ENCODE peak calls at places on chromosome 14, in six cellular contexts. W is activated CD4-positive, alpha-beta T cell treated with anti-CD3 and anti-CD28 coated beads for 4 hours; O is DND-41; P is MCF 10A; J is occipital lobe; D is astrocyte of the spinal cord. S is an unnamed sample.

GRCh38 chr14:100015251-100015655 is 50.0 kb upstream of the EVL start:
- DNase-seq in W (no peak), O (no peak), P (no peak), J (no peak), D (no peak), S (no peak)

GRCh38 chr14:23153891-23154796 is 29.3 kb downstream of the SLC7A8 start:
- DNase-seq in W (peak), O (no peak), P (peak), J (peak), D (no peak), S (peak)

GRCh38 chr14:55458800-55459577 is 18.6 kb upstream of the TBPL2 start:
- DNase-seq in W (no peak), O (no peak), P (peak), J (no peak), D (peak), S (peak)

GRCh38 chr14:89926709-89927108 is 27.8 kb downstream of the EFCAB11 start:
- DNase-seq in W (no peak), O (no peak), P (peak), J (no peak), D (peak), S (peak)

GRCh38 chr14:63499701-63500250 is 43.4 kb downstream of the PPP2R5E start:
- DNase-seq in W (no peak), O (no peak), P (peak), J (no peak), D (no peak), S (peak)

GRCh38 chr14:31256534-31257243 is 49.1 kb upstream of the HECTD1 start:
- DNase-seq in W (no peak), O (no peak), P (no peak), J (no peak), D (no peak), S (no peak)

GRCh38 chr14:76348898-76349297 is 27.0 kb upstream of the ESRRB start:
- DNase-seq in W (no peak), O (no peak), P (peak), J (no peak), D (peak), S (no peak)

GRCh38 chr14:64685364-64686130 is 18.7 kb upstream of the PLEKHG3 start:
- DNase-seq in W (no peak), O (no peak), P (no peak), J (no peak), D (no peak), S (no peak)

GRCh38 chr14:55684956-55685584 is 105.1 kb downstream of the KTN1 start:
- DNase-seq in W (no peak), O (no peak), P (no peak), J (no peak), D (no peak), S (no peak)

GRCh38 chr14:91918159-91918883 is 29.2 kb downstream of the FBLN5 start:
- DNase-seq in W (no peak), O (no peak), P (no peak), J (no peak), D (no peak), S (no peak)

GRCh38 chr14:83342590-83342989 is 1808.9 kb upstream of the SEL1L start:
- DNase-seq in W (no peak), O (no peak), P (no peak), J (no peak), D (no peak), S (no peak)

GRCh38 chr14:69572634-69573135 is 2.0 kb downstream of the CCDC177 start:
- DNase-seq in W (no peak), O (no peak), P (no peak), J (no peak), D (no peak), S (no peak)

GRCh38 chr14:74596747-74597456 is 15.1 kb downstream of the LTBP2 start:
- DNase-seq in W (no peak), O (no peak), P (no peak), J (no peak), D (peak), S (no peak)